ENCODE peak calls at places on chromosome 10, in seven cellular contexts. N is neuronal stem cell, A is GM23248, H is IMR-90, V is K562, Z is A549, K is fibroblast of lung. L is an unnamed sample.

GRCh38 chr10:126686271-126686670 is 15.8 kb upstream of the C10orf90 start:
- DNase-seq in H (no peak), N (no peak), A (peak), K (peak), V (no peak), Z (no peak), L (no peak)

GRCh38 chr10:42491001-42491592 is 147.3 kb downstream of the ZNF33B start:
- DNase-seq in A (peak), K (peak), N (no peak), V (no peak), H (peak), Z (no peak), L (no peak)

GRCh38 chr10:77648472-77648871 is 10.9 kb upstream of the KCNMA1 start:
- DNase-seq in Z (no peak), V (no peak), H (no peak), A (no peak), K (no peak), N (no peak), L (no peak)

GRCh38 chr10:26714385-26714784 is 16.9 kb downstream of the PDSS1 start:
- DNase-seq in A (no peak), Z (no peak), H (no peak), K (no peak), N (no peak), V (no peak), L (no peak)

GRCh38 chr10:99743841-99744240 is 11.8 kb downstream of the CUTC start:
- DNase-seq in Z (no peak), K (no peak), N (no peak), A (no peak), H (no peak), V (no peak), L (no peak)

GRCh38 chr10:91464500-91464899 is 54.4 kb downstream of the HECTD2 start:
- DNase-seq in H (no peak), N (no peak), A (no peak), Z (no peak), V (no peak), K (no peak), L (no peak)

GRCh38 chr10:68348265-68348741 is 15.6 kb upstream of the PBLD start:
- DNase-seq in V (peak), K (peak), H (peak), A (peak), Z (peak), N (no peak), L (peak)

GRCh38 chr10:122702271-122702670 is 2.6 kb upstream of the C10orf120 start:
- DNase-seq in N (no peak), A (no peak), V (no peak), Z (no peak), H (no peak), K (no peak), L (no peak)

GRCh38 chr10:33332183-33333031 is 2.1 kb downstream of the NRP1 start:
- DNase-seq in N (no peak), A (peak), Z (peak), K (peak), H (peak), V (no peak), L (peak)

GRCh38 chr10:3122486-3123205 is 49.9 kb downstream of the PITRM1 start:
- DNase-seq in N (no peak), Z (no peak), K (peak), A (peak), V (no peak), H (no peak), L (no peak)

GRCh38 chr10:127527891-127528290 is 21.2 kb upstream of the NPS start:
- DNase-seq in V (no peak), A (no peak), Z (no peak), H (no peak), K (no peak), N (no peak), L (no peak)

GRCh38 chr10:92419740-92420553 is 129.0 kb downstream of the MARCHF5 start:
- DNase-seq in A (peak), V (no peak), N (no peak), H (peak), K (peak), Z (no peak), L (peak)

GRCh38 chr10:125694874-125695273 is 11.9 kb upstream of the TEX36 start:
- DNase-seq in V (no peak), A (peak), K (peak), Z (peak), N (no peak), H (peak), L (no peak)

GRCh38 chr10:34236927-34237326 is 578.2 kb downstream of the PARD3 start:
- DNase-seq in N (no peak), V (no peak), Z (no peak), H (peak), K (peak), A (no peak), L (peak)

GRCh38 chr10:113226404-113226803 is 276.4 kb downstream of the TCF7L2 start:
- DNase-seq in V (no peak), H (no peak), A (no peak), N (no peak), Z (no peak), K (no peak), L (no peak)

GRCh38 chr10:77974396-77975074 is 48.0 kb upstream of the DLG5 start:
- DNase-seq in A (peak), V (peak), N (peak), K (peak), H (peak), Z (peak), L (peak)

GRCh38 chr10:124112891-124113580 is 19.6 kb upstream of the CHST15 start:
- DNase-seq in V (no peak), H (no peak), K (no peak), A (no peak), Z (no peak), N (no peak), L (no peak)

GRCh38 chr10:102240467-102241036 is 760 bp downstream of the PITX3 start:
- DNase-seq in A (peak), V (no peak), K (no peak), H (no peak), N (no peak), Z (no peak), L (peak)

GRCh38 chr10:31929260-31929985 is 792 bp upstream of the ARHGAP12 start:
- DNase-seq in N (peak), V (peak), K (peak), A (peak), Z (peak), H (no peak), L (peak)

GRCh38 chr10:101956105-101956504 is 99.9 kb downstream of the ARMH3 start:
- DNase-seq in N (no peak), H (no peak), A (no peak), Z (no peak), K (peak), V (no peak), L (peak)

GRCh38 chr10:122163182-122164027 is 107.7 kb upstream of the BTBD16 start:
- DNase-seq in A (peak), N (peak), Z (no peak), K (peak), V (no peak), H (peak), L (peak)

GRCh38 chr10:34280599-34281374 is 534.3 kb downstream of the PARD3 start:
- DNase-seq in A (peak), H (peak), N (no peak), Z (peak), V (no peak), K (peak), L (peak)

GRCh38 chr10:28571265-28571664 is 38.3 kb downstream of the WAC start:
- DNase-seq in V (no peak), Z (no peak), K (no peak), H (no peak), N (no peak), A (no peak), L (no peak)
- H3K4me2 ChIP-seq in V (no peak), Z (no peak), K (no peak), H (no peak), N (no peak), A (no peak), L (no peak)

GRCh38 chr10:73858013-73858708 is 16.2 kb downstream of the CAMK2G start:
- DNase-seq in H (no peak), N (no peak), V (no peak), Z (no peak), A (no peak), K (peak), L (no peak)
- H3K4me2 ChIP-seq in H (no peak), N (no peak), V (no peak), Z (no peak), A (no peak), K (no peak), L (no peak)

DNA sequence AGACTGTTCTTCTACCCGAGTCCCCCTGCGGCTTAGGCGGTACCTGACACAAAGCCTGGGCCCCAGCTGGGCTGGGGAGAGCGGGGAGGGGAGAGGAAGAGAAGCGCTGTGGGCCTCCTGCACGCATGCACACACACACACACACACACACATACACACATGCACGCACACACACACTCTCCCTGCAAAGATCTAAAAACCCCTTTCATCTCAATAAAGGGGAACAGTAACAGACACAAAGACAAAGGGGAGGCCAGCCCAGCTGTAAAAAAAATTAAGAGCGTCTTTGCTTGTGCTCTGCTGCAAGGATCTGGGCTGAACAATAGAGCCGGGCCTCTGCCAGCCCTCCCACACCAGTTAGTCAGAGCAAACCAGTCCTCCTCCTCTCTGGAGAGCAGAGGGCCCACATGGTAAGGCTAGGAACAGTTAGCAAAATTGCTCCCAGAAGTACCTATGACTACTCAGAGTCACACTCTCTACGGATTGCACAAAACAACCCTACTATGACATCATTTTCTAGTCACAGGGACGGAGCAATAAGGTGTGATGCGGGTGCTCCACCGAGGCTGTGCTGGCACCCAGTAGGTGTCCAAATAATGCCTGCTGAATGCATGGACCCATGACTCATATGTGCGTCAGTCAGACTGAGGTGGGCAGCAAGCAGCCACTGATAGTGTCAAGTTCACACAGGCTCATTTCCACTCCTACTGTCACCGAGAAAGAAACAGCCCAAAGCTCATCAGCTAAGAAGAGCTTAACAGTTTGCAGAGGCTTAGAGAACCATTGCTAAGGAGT is 9.2 kb downstream of the ITPRIP start:
- DNase-seq in K (peak), A (peak), N (peak), V (no peak), Z (peak), H (peak), L (peak)
- H3K4me2 ChIP-seq in K (peak), A (peak), N (peak), V (peak), Z (peak), H (peak), L (peak)

GRCh38 chr10:71214641-71215160 is 2.3 kb downstream of the UNC5B start:
- DNase-seq in Z (no peak), V (no peak), N (no peak), A (no peak), H (no peak), K (no peak), L (no peak)
- H3K4me2 ChIP-seq in Z (no peak), V (no peak), N (no peak), A (peak), H (peak), K (peak), L (peak)

DNA sequence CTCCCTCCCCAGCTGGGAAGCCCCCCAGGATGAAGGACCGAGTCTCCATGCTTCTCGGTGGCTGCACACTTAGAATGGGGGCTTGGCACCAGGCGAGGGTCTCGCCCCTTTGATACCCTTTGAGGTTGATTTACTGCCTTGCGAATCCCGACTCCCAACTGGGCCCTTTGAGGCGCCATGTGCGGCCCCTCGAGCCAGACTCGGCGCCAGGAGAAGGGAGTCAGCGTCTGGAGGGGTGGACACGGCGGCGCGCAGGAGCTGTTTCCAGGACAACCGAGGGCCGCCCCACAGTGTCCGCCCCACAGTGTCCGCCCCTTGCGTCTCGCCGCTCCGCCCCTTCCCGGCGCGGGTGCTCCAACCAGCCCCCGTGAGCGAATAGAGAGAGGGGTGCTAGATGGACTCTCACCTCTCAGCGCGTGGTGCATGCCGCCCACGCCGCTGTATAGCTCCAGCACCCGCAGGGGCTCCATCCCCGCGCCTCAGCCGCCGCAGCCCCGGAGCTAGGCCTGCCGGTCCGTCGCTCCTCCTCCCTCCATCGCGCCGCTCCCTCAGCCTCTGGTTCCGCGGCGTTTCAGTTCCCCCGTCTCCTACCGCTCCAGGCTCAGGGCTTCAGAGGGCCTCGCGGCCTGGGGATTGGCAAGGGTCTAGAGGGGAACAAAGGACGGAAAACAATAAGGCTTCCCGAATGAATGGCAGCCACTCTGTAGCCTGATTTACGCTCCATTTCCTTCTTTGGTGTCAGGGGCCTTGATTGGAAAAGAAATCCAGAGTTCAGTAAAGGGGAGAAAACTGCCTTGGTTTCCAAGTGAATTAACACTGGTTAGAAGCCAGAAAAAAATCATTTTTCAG is at the start of gene TRDMT1:
- DNase-seq in A (peak), V (peak), H (peak), Z (peak), N (peak), K (peak), L (peak)
- H3K4me2 ChIP-seq in A (peak), V (peak), H (peak), Z (peak), N (peak), K (peak), L (peak)

GRCh38 chr10:47183726-47184084 is 116.3 kb upstream of the GDF10 start:
- DNase-seq in N (no peak), H (no peak), K (no peak), A (peak), Z (no peak), V (no peak), L (no peak)
- H3K4me2 ChIP-seq in N (no peak), H (no peak), K (no peak), A (no peak), Z (no peak), V (no peak), L (no peak)

DNA sequence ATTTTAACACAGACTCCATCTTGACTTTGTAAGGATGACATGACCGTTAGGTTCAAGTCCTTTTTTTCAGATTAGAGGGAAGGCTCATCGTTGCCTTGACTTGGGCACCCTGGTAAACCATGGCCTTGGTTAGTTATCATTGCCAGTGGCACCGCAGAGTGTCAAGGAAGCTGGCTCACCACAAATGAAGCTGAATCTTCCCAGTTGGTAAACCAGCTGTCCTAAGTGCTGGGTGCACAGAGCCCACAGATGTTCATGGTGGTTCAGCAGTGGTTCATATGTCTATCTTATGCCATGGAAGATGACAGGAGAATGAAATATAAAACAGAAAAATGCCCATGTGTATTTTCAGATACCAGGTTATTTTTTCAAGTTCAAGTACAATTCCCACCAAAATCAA is 273.7 kb downstream of the PLXDC2 start:
- DNase-seq in H (no peak), V (no peak), K (no peak), N (no peak), A (no peak), Z (no peak), L (no peak)
- H3K4me2 ChIP-seq in H (no peak), V (no peak), K (no peak), N (no peak), A (no peak), Z (no peak), L (no peak)

DNA sequence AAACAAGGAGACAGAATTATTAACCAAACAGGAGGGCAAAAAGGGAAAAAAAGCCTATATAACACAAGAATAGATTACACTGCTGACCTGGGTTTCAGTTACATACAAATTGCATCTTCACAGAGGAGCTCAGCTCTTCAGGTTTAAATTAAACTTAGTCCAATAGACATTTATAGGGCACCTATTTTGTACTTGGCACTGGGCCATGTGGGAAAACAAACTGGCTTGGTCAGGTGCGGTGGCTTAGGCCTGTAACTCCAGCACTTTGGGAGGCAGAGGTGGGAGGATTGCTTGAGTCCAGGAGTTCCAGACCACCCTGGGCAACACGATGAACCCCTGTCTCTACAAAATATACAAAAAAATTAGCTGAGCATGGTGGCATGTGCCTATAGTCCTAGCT is 62.3 kb upstream of the CCDC6 start:
- DNase-seq in V (no peak), H (no peak), N (no peak), A (no peak), Z (no peak), K (no peak), L (no peak)
- H3K4me2 ChIP-seq in V (no peak), H (no peak), N (no peak), A (no peak), Z (no peak), K (no peak), L (no peak)

DNA sequence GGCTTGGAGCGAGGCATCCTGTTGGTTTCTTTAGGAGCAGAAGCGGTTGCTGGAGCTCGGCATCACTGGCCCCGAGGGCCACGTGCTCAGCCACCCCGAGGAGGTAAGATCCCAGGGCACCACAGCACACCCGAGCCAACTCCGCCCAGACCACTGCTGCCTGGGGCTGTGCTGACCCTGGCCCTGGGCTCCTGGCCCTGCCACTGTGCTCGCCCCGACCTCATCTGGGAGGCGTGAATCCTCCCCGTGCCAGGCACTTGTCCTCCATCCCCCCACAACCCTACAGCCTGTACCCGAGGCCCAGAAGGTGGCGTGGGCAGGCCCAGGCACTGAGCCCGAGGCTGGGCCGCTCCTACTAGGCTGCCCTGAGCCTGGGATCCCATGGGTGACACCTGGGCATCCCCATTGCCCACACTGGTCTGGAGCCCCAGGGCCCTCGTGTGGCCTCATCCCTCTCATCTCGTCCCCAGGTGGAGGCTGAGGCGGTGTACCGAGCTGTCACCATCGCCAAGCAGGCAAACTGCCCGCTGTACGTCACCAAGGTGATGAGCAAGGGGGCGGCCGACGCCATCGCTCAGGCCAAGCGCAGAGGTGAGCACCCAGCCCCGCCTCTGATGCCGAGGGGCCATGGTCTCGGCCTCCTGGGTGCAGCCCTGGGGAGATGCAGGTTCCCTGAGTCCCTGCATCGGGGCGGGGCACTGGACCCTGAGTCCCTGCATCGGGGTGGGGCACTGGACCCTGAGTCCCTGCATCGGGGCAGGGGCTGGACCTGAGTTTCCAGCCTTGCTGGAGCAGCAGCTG is 11.8 kb downstream of the DPYSL4 start:
- DNase-seq in A (no peak), Z (no peak), N (no peak), V (no peak), H (no peak), K (no peak), L (no peak)
- H3K4me2 ChIP-seq in A (no peak), Z (no peak), N (no peak), V (no peak), H (no peak), K (no peak), L (no peak)

DNA sequence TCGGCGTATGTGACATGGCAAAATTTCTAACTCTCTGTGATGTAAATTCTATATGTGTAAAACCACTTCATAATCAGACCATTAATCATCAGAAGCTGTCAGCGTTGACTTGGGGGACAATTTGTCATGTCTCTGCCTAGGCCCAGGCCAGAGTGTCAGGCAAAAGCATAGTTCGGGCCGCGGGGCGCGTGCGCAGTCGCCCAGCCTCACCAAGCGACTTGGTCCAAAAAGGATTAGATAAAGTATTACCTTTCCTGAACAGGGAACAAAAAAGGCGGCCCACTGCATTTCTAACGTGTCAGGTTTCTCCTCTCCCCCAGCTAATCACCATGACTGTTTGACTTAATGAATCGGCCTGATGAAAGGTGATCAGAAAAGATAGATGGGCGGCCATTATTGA is 114.2 kb downstream of the EBF3 start:
- DNase-seq in Z (no peak), N (no peak), K (no peak), H (no peak), V (no peak), A (no peak), L (no peak)
- H3K4me2 ChIP-seq in Z (no peak), N (no peak), K (no peak), H (no peak), V (no peak), A (no peak), L (no peak)

L was measured in neural progenitor cell.